ENCODE peak calls at places on chromosomes 12 and 14, in nine cellular contexts. Z, J, T, I, P, X, R, B and W are unnamed samples. For H3K36me3, the result is how much of the 10 kb centered on the place peaks cover.

GRCh38 chr14:93173943-93174395 is 10.7 kb downstream of the MOAP1 start:
- DNase-seq in J (no peak), X (no peak), P (peak), R (peak), Z (no peak), B (peak), T (no peak), I (no peak), W (no peak)

GRCh38 chr12:100741084-100741711 is 53.4 kb upstream of the ANO4 start:
- DNase-seq in Z (no peak), T (no peak), J (no peak), R (peak), X (no peak), I (no peak), B (peak), P (peak), W (no peak)

GRCh38 chr12:75703131-75703530 is 191.7 kb upstream of the KRR1 start:
- DNase-seq in P (no peak), X (no peak), B (no peak), J (no peak), R (no peak), I (no peak), Z (no peak), T (no peak), W (no peak)

GRCh38 chr12:49264466-49264872 is 413 bp upstream of the TUBA1C start:
- DNase-seq in T (no peak), R (peak), J (peak), I (no peak), X (no peak), Z (no peak), B (no peak), P (no peak), W (peak)

GRCh38 chr12:65121049-65121955 is at the start of gene WIF1:
- DNase-seq in P (peak), B (no peak), X (peak), J (no peak), T (no peak), R (peak), I (no peak), Z (peak), W (peak)

GRCh38 chr12:115452751-115453281 is 768.8 kb upstream of the TBX3 start:
- DNase-seq in R (no peak), X (no peak), T (no peak), P (peak), J (no peak), B (no peak), Z (no peak), I (no peak), W (no peak)

GRCh38 chr12:632102-632696 is 31.0 kb downstream of the NINJ2 start:
- DNase-seq in Z (no peak), J (no peak), R (peak), X (no peak), P (no peak), I (no peak), T (no peak), B (peak), W (no peak)

GRCh38 chr12:75130811-75131210 is 78.8 kb downstream of the KCNC2 start:
- DNase-seq in B (no peak), P (no peak), I (no peak), T (no peak), J (no peak), R (no peak), Z (no peak), X (no peak), W (no peak)

GRCh38 chr12:28568083-28568482 is 377.8 kb downstream of the CCDC91 start:
- DNase-seq in P (peak), X (no peak), R (peak), B (peak), I (no peak), Z (no peak), J (no peak), T (no peak), W (no peak)

GRCh38 chr12:8609061-8609570 is 3.5 kb downstream of the AICDA start:
- DNase-seq in Z (no peak), X (no peak), B (peak), J (no peak), I (no peak), P (peak), T (no peak), R (peak), W (no peak)

GRCh38 chr14:20350280-20350679 is 6.8 kb downstream of the PARP2 start:
- DNase-seq in J (no peak), R (no peak), B (no peak), X (no peak), P (no peak), T (no peak), I (no peak), Z (no peak), W (no peak)

GRCh38 chr12:32451816-32452215 is 52.5 kb downstream of the FGD4 start:
- DNase-seq in Z (no peak), J (no peak), I (no peak), T (no peak), X (no peak), R (no peak), B (no peak), P (no peak), W (no peak)

GRCh38 chr14:20262642-20263128 is 23.6 kb downstream of the OR11H4 start:
- DNase-seq in I (no peak), P (no peak), Z (no peak), T (no peak), X (no peak), J (no peak), B (peak), R (peak), W (no peak)

GRCh38 chr12:2937500-2937899 is 21.7 kb upstream of the TEAD4 start:
- DNase-seq in B (no peak), X (no peak), J (no peak), R (peak), I (no peak), P (no peak), T (no peak), Z (no peak), W (no peak)

GRCh38 chr12:119956047-119956446 is 33.0 kb upstream of the BICDL1 start:
- DNase-seq in J (no peak), R (peak), Z (no peak), B (no peak), X (no peak), I (no peak), P (no peak), T (no peak), W (no peak)

GRCh38 chr14:76203086-76204001 is 51.6 kb downstream of the GPATCH2L start:
- DNase-seq in I (no peak), Z (peak), B (peak), P (no peak), R (peak), T (no peak), J (no peak), X (no peak), W (no peak)

GRCh38 chr12:107594995-107595394 is 90.6 kb upstream of the PWP1 start:
- DNase-seq in P (no peak), I (no peak), R (no peak), J (no peak), B (peak), X (no peak), Z (no peak), T (no peak), W (no peak)

GRCh38 chr12:121766290-121767039 is 27.0 kb downstream of the RHOF start:
- DNase-seq in T (no peak), P (peak), J (no peak), R (no peak), Z (no peak), B (no peak), I (no peak), X (no peak), W (no peak)

GRCh38 chr14:88504602-88505001 is 50.2 kb downstream of the PTPN21 start:
- DNase-seq in T (no peak), R (no peak), I (no peak), Z (no peak), P (no peak), X (no peak), B (no peak), J (no peak), W (no peak)
- H3K36me3 ChIP-seq in T (under half), R (under half), I (under half), Z (under half), P (under half), X (half or more), B (under half), J (under half), W (under half)

GRCh38 chr12:80702889-80703605 is 4.4 kb upstream of the MYF6 start:
- DNase-seq in X (no peak), Z (no peak), J (no peak), B (peak), R (peak), I (no peak), T (no peak), P (no peak), W (no peak)
- H3K27ac ChIP-seq in X (no peak), Z (peak), J (no peak), B (peak), R (no peak), I (no peak), T (no peak), P (no peak), W (no peak)

GRCh38 chr14:70350078-70350477 is 9.4 kb downstream of the COX16 start:
- DNase-seq in R (no peak), I (no peak), Z (no peak), T (no peak), J (no peak), B (no peak), P (no peak), X (no peak), W (no peak)
- H3K36me3 ChIP-seq in R (under half), I (under half), Z (under half), T (under half), J (under half), B (under half), P (under half), X (under half), W (under half)

GRCh38 chr14:68787235-68787727 is 5.6 kb downstream of the ZFP36L1 start:
- DNase-seq in R (peak), B (no peak), P (no peak), J (peak), Z (no peak), T (no peak), I (no peak), X (no peak), W (no peak)
- H3K27ac ChIP-seq in R (peak), B (no peak), P (no peak), J (peak), Z (peak), T (peak), I (no peak), X (peak), W (peak)

GRCh38 chr12:95511962-95512361 is 38.0 kb downstream of the METAP2 start:
- DNase-seq in Z (no peak), J (no peak), T (no peak), P (no peak), I (no peak), X (no peak), R (no peak), B (no peak), W (no peak)
- H3K36me3 ChIP-seq in Z (half or more), J (under half), T (under half), P (half or more), I (half or more), X (half or more), R (half or more), B (under half), W (half or more)

GRCh38 chr12:117486840-117487659 is 125.6 kb upstream of the NOS1 start:
- DNase-seq in R (no peak), X (no peak), Z (peak), I (no peak), B (peak), P (no peak), J (no peak), T (no peak), W (no peak)
- H3K27ac ChIP-seq in R (no peak), X (no peak), Z (no peak), I (no peak), B (no peak), P (no peak), J (no peak), T (no peak), W (no peak)